ENCODE peak calls at places on chromosomes 4 and X, in six cellular contexts. One of them, this sample, is unnamed.

GRCh38 chrX:87517571-87518141 is at the start of gene KLHL4:
- DNase-seq in uterus: peak
- DNase-seq in memory B cell: no peak
- DNase-seq in Calu3: peak
- DNase-seq in bronchial epithelial cell: peak
- DNase-seq in stimulated activated effector memory CD8-positive, alpha-beta T cell treated with anti-CD3 and anti-CD28 coated beads, Interleukin-12 subunit alpha, Interleukin-12 subunit beta, amount 100 ng/mL, for 72 hours: no peak
- DNase-seq in this sample: no peak

GRCh38 chr4:185343726-185344581 is 51.8 kb downstream of the LRP2BP start:
- DNase-seq in uterus: peak
- DNase-seq in memory B cell: no peak
- DNase-seq in Calu3: no peak
- DNase-seq in bronchial epithelial cell: no peak
- DNase-seq in stimulated activated effector memory CD8-positive, alpha-beta T cell treated with anti-CD3 and anti-CD28 coated beads, Interleukin-12 subunit alpha, Interleukin-12 subunit beta, amount 100 ng/mL, for 72 hours: no peak
- DNase-seq in this sample: no peak

GRCh38 chr4:1568855-1569460 is 115.2 kb downstream of the FAM53A start:
- DNase-seq in uterus: no peak
- DNase-seq in memory B cell: no peak
- DNase-seq in Calu3: no peak
- DNase-seq in bronchial epithelial cell: no peak
- DNase-seq in stimulated activated effector memory CD8-positive, alpha-beta T cell treated with anti-CD3 and anti-CD28 coated beads, Interleukin-12 subunit alpha, Interleukin-12 subunit beta, amount 100 ng/mL, for 72 hours: no peak
- DNase-seq in this sample: no peak

GRCh38 chr4:127698789-127699200 is 31.4 kb upstream of the SLC25A31 start:
- DNase-seq in uterus: no peak
- DNase-seq in memory B cell: no peak
- DNase-seq in Calu3: no peak
- DNase-seq in bronchial epithelial cell: peak
- DNase-seq in stimulated activated effector memory CD8-positive, alpha-beta T cell treated with anti-CD3 and anti-CD28 coated beads, Interleukin-12 subunit alpha, Interleukin-12 subunit beta, amount 100 ng/mL, for 72 hours: no peak
- DNase-seq in this sample: no peak

GRCh38 chr4:145231906-145232700 is 51.7 kb upstream of the OTUD4 start:
- DNase-seq in uterus: no peak
- DNase-seq in memory B cell: no peak
- DNase-seq in Calu3: no peak
- DNase-seq in bronchial epithelial cell: no peak
- DNase-seq in stimulated activated effector memory CD8-positive, alpha-beta T cell treated with anti-CD3 and anti-CD28 coated beads, Interleukin-12 subunit alpha, Interleukin-12 subunit beta, amount 100 ng/mL, for 72 hours: no peak
- DNase-seq in this sample: no peak

GRCh38 chr4:91729851-91730250 is 573.9 kb upstream of the GRID2 start:
- DNase-seq in uterus: no peak
- DNase-seq in memory B cell: no peak
- DNase-seq in Calu3: no peak
- DNase-seq in bronchial epithelial cell: no peak
- DNase-seq in stimulated activated effector memory CD8-positive, alpha-beta T cell treated with anti-CD3 and anti-CD28 coated beads, Interleukin-12 subunit alpha, Interleukin-12 subunit beta, amount 100 ng/mL, for 72 hours: no peak
- DNase-seq in this sample: no peak

GRCh38 chr4:169383724-169384123 is 113.0 kb upstream of the SH3RF1 start:
- DNase-seq in uterus: no peak
- DNase-seq in memory B cell: no peak
- DNase-seq in Calu3: no peak
- DNase-seq in bronchial epithelial cell: peak
- DNase-seq in stimulated activated effector memory CD8-positive, alpha-beta T cell treated with anti-CD3 and anti-CD28 coated beads, Interleukin-12 subunit alpha, Interleukin-12 subunit beta, amount 100 ng/mL, for 72 hours: no peak
- DNase-seq in this sample: no peak

GRCh38 chr4:16931336-16931735 is 32.9 kb upstream of the LDB2 start:
- DNase-seq in uterus: no peak
- DNase-seq in memory B cell: no peak
- DNase-seq in Calu3: no peak
- DNase-seq in bronchial epithelial cell: no peak
- DNase-seq in stimulated activated effector memory CD8-positive, alpha-beta T cell treated with anti-CD3 and anti-CD28 coated beads, Interleukin-12 subunit alpha, Interleukin-12 subunit beta, amount 100 ng/mL, for 72 hours: no peak
- DNase-seq in this sample: no peak

GRCh38 chr4:81652069-81652478 is 180.4 kb upstream of the RASGEF1B start:
- DNase-seq in uterus: no peak
- DNase-seq in memory B cell: no peak
- DNase-seq in Calu3: no peak
- DNase-seq in bronchial epithelial cell: no peak
- DNase-seq in stimulated activated effector memory CD8-positive, alpha-beta T cell treated with anti-CD3 and anti-CD28 coated beads, Interleukin-12 subunit alpha, Interleukin-12 subunit beta, amount 100 ng/mL, for 72 hours: no peak
- DNase-seq in this sample: no peak

GRCh38 chrX:23327104-23327503 is 7.5 kb upstream of the PTCHD1 start:
- DNase-seq in uterus: no peak
- DNase-seq in memory B cell: no peak
- DNase-seq in Calu3: no peak
- DNase-seq in bronchial epithelial cell: no peak
- DNase-seq in stimulated activated effector memory CD8-positive, alpha-beta T cell treated with anti-CD3 and anti-CD28 coated beads, Interleukin-12 subunit alpha, Interleukin-12 subunit beta, amount 100 ng/mL, for 72 hours: no peak
- DNase-seq in this sample: no peak

GRCh38 chr4:2219233-2219760 is 22.6 kb downstream of the HAUS3 start:
- DNase-seq in uterus: no peak
- DNase-seq in memory B cell: no peak
- DNase-seq in Calu3: no peak
- DNase-seq in bronchial epithelial cell: no peak
- DNase-seq in stimulated activated effector memory CD8-positive, alpha-beta T cell treated with anti-CD3 and anti-CD28 coated beads, Interleukin-12 subunit alpha, Interleukin-12 subunit beta, amount 100 ng/mL, for 72 hours: no peak
- DNase-seq in this sample: no peak

GRCh38 chrX:13250831-13251612 is 68.8 kb downstream of the ATXN3L start:
- DNase-seq in uterus: peak
- DNase-seq in memory B cell: no peak
- DNase-seq in Calu3: no peak
- DNase-seq in bronchial epithelial cell: no peak
- DNase-seq in stimulated activated effector memory CD8-positive, alpha-beta T cell treated with anti-CD3 and anti-CD28 coated beads, Interleukin-12 subunit alpha, Interleukin-12 subunit beta, amount 100 ng/mL, for 72 hours: no peak
- DNase-seq in this sample: no peak